ENCODE peak calls at places on chromosomes 5 and 9, in nine cellular contexts. X is PC-3, A is AG04449, O is osteocyte, F is heart left ventricle, B is cardiac fibroblast, K is endothelial cell of umbilical vein, R is fibroblast of pulmonary artery, P is endothelial cell. E is an unnamed sample.

GRCh38 chr5:93594591-93595419 is 11.8 kb downstream of the NR2F1 start:
- DNase-seq in X (no peak), A (no peak), O (no peak), F (no peak), B (no peak), K (no peak), R (no peak), P (no peak), E (no peak)

GRCh38 chr5:160159991-160160826 is 41.0 kb upstream of the PWWP2A start:
- DNase-seq in X (no peak), A (no peak), O (no peak), F (no peak), B (no peak), K (no peak), R (no peak), P (peak), E (no peak)

GRCh38 chr9:109289931-109290330 is 30.9 kb downstream of the EPB41L4B start:
- DNase-seq in X (no peak), A (no peak), O (no peak), F (no peak), B (no peak), K (no peak), R (no peak), P (no peak), E (peak)

GRCh38 chr5:10595305-10595677 is 31.4 kb downstream of the ANKRD33B start:
- DNase-seq in X (peak), A (no peak), O (no peak), F (no peak), B (peak), K (no peak), R (no peak), P (no peak), E (no peak)

GRCh38 chr5:140251527-140251973 is 51.4 kb downstream of the PFDN1 start:
- DNase-seq in X (peak), A (peak), O (no peak), F (no peak), B (peak), K (peak), R (peak), P (no peak), E (no peak)

GRCh38 chr9:19379697-19380046 is 364 bp downstream of the RPS6 start:
- DNase-seq in X (no peak), A (no peak), O (no peak), F (no peak), B (peak), K (peak), R (peak), P (no peak), E (peak)

GRCh38 chr5:35009657-35010056 is 38.1 kb downstream of the AGXT2 start:
- DNase-seq in X (no peak), A (no peak), O (no peak), F (no peak), B (no peak), K (no peak), R (peak), P (no peak), E (no peak)

GRCh38 chr5:122259995-122260394 is 52.0 kb upstream of the SNCAIP start:
- DNase-seq in X (peak), A (peak), O (no peak), F (no peak), B (peak), K (no peak), R (peak), P (no peak), E (no peak)

GRCh38 chr5:5453131-5453530 is 30.7 kb downstream of the ICE1 start:
- DNase-seq in X (no peak), A (no peak), O (no peak), F (no peak), B (no peak), K (no peak), R (no peak), P (no peak), E (no peak)

GRCh38 chr5:113218200-113218599 is 216.6 kb downstream of the TSSK1B start:
- DNase-seq in X (no peak), A (no peak), O (no peak), F (peak), B (no peak), K (no peak), R (no peak), P (no peak), E (no peak)

GRCh38 chr5:134435525-134435924 is 23.8 kb upstream of the CDKN2AIPNL start:
- DNase-seq in X (peak), A (no peak), O (no peak), F (no peak), B (peak), K (no peak), R (peak), P (no peak), E (no peak)

GRCh38 chr9:8679405-8679951 is 879.9 kb upstream of the DMAC1 start:
- DNase-seq in X (no peak), A (no peak), O (no peak), F (no peak), B (no peak), K (no peak), R (no peak), P (no peak), E (no peak)

GRCh38 chr9:129981180-129981907 is 61.6 kb downstream of the FNBP1 start:
- DNase-seq in X (no peak), A (no peak), O (no peak), F (peak), B (peak), K (peak), R (peak), P (no peak), E (no peak)

GRCh38 chr9:127937383-127938297 is at the start of gene DPM2:
- DNase-seq in X (peak), A (no peak), O (peak), F (peak), B (peak), K (peak), R (peak), P (peak), E (peak)

GRCh38 chr9:93900971-93901861 is 53.9 kb downstream of the BARX1 start:
- DNase-seq in X (no peak), A (no peak), O (peak), F (no peak), B (no peak), K (no peak), R (no peak), P (no peak), E (peak)

GRCh38 chr5:172973127-172973916 is 10.2 kb upstream of the ATP6V0E1 start:
- DNase-seq in X (no peak), A (no peak), O (no peak), F (no peak), B (peak), K (peak), R (peak), P (no peak), E (no peak)

GRCh38 chr5:147448766-147449165 is 61.1 kb downstream of the DPYSL3 start:
- DNase-seq in X (no peak), A (no peak), O (no peak), F (no peak), B (no peak), K (no peak), R (peak), P (no peak), E (no peak)

GRCh38 chr5:171623551-171624097 is 162.0 kb upstream of the SMIM23 start:
- DNase-seq in X (no peak), A (no peak), O (no peak), F (no peak), B (no peak), K (no peak), R (no peak), P (no peak), E (no peak)

GRCh38 chr9:111815200-111816070 is 20.7 kb upstream of the SHOC1 start:
- DNase-seq in X (peak), A (no peak), O (no peak), F (no peak), B (no peak), K (peak), R (no peak), P (no peak), E (no peak)

GRCh38 chr9:30362368-30362767 is 2022.1 kb upstream of the ACO1 start:
- DNase-seq in X (no peak), A (no peak), O (no peak), F (no peak), B (no peak), K (no peak), R (no peak), P (no peak), E (no peak)

GRCh38 chr5:54628049-54628448 is 110.5 kb downstream of the SNX18 start:
- DNase-seq in X (no peak), A (no peak), O (no peak), F (no peak), B (no peak), K (no peak), R (no peak), P (no peak), E (no peak)

GRCh38 chr5:162227075-162227474 is 159.5 kb downstream of the GABRG2 start:
- DNase-seq in X (peak), A (no peak), O (no peak), F (no peak), B (no peak), K (no peak), R (no peak), P (no peak), E (no peak)

GRCh38 chr9:21778300-21778699 is 24.1 kb upstream of the MTAP start:
- DNase-seq in X (peak), A (no peak), O (no peak), F (no peak), B (peak), K (no peak), R (peak), P (no peak), E (no peak)

GRCh38 chr5:181255276-181255675 is 5.7 kb downstream of the TRIM52 start:
- DNase-seq in X (no peak), A (no peak), O (no peak), F (no peak), B (no peak), K (no peak), R (no peak), P (no peak), E (no peak)

GRCh38 chr5:1484416-1485319 is 39.1 kb downstream of the LPCAT1 start:
- DNase-seq in X (no peak), A (no peak), O (no peak), F (no peak), B (no peak), K (no peak), R (no peak), P (no peak), E (no peak)

GRCh38 chr5:96753017-96753397 is 54.7 kb downstream of the ERAP1 start:
- DNase-seq in X (no peak), A (no peak), O (no peak), F (no peak), B (no peak), K (no peak), R (no peak), P (no peak), E (no peak)

GRCh38 chr9:96500696-96501660 is 51.0 kb downstream of the HABP4 start:
- DNase-seq in X (no peak), A (peak), O (no peak), F (no peak), B (no peak), K (no peak), R (no peak), P (no peak), E (no peak)

GRCh38 chr9:37943329-37944265 is 39.7 kb upstream of the SLC25A51 start:
- DNase-seq in X (peak), A (peak), O (no peak), F (peak), B (peak), K (peak), R (peak), P (no peak), E (peak)

GRCh38 chr5:151675225-151675955 is 11.3 kb downstream of the SPARC start:
- DNase-seq in X (no peak), A (no peak), O (no peak), F (no peak), B (peak), K (peak), R (peak), P (no peak), E (no peak)

GRCh38 chr9:37295796-37296195 is 126.7 kb upstream of the GRHPR start:
- DNase-seq in X (no peak), A (no peak), O (no peak), F (no peak), B (no peak), K (no peak), R (no peak), P (no peak), E (no peak)

DNA sequence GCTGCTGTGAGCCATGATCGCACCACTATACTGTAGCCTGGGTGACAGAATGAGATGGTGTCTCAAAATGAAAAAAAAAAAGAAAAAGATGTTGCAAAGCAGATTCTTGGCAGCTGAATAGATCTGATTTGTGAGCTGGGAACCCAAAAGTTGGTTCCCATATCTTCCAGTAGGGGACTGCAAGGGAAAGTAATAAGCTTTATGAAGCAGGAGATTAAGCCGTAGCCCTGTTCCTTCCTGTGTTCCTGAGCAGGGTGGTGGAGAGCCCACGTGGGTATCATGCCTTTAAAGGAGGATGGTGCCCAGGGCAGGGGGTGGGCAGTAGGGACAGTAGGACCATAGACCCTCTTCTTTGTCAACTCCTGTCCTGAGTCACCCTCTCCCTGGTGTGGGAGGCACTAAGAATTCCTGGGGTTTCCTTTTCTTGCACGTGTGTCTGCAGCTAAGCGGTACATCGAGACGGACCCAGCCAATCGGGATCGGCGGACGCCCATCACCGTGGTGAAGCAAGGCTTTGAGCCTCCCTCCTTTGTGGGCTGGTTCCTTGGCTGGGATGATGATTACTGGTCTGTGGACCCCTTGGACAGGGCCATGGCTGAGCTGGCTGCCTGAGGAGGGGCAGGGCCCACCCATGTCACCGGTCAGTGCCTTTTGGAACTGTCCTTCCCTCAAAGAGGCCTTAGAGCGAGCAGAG is 37.9 kb downstream of the STOM start:
- DNase-seq in X (peak), A (no peak), O (no peak), F (no peak), B (peak), K (peak), R (peak), P (no peak), E (no peak)
- TF ChIP-seq CTCF in X (peak), A (peak), O (peak), F (peak), B (peak), K (peak), R (peak), P (no peak), E (no peak)

GRCh38 chr5:78224358-78224757 is 70.1 kb downstream of the AP3B1 start:
- DNase-seq in X (no peak), A (no peak), O (no peak), F (no peak), B (no peak), K (no peak), R (no peak), P (no peak), E (no peak)

GRCh38 chr5:78221467-78221866 is 73.0 kb downstream of the AP3B1 start:
- DNase-seq in X (no peak), A (no peak), O (no peak), F (no peak), B (no peak), K (no peak), R (no peak), P (no peak), E (no peak)

GRCh38 chr5:78221964-78222451 is 72.5 kb downstream of the AP3B1 start:
- DNase-seq in X (peak), A (no peak), O (no peak), F (no peak), B (peak), K (no peak), R (peak), P (no peak), E (no peak)
- TF ChIP-seq CTCF in X (peak), A (peak), O (no peak), F (no peak), B (peak), K (no peak), R (peak), P (no peak), E (no peak)

DNA sequence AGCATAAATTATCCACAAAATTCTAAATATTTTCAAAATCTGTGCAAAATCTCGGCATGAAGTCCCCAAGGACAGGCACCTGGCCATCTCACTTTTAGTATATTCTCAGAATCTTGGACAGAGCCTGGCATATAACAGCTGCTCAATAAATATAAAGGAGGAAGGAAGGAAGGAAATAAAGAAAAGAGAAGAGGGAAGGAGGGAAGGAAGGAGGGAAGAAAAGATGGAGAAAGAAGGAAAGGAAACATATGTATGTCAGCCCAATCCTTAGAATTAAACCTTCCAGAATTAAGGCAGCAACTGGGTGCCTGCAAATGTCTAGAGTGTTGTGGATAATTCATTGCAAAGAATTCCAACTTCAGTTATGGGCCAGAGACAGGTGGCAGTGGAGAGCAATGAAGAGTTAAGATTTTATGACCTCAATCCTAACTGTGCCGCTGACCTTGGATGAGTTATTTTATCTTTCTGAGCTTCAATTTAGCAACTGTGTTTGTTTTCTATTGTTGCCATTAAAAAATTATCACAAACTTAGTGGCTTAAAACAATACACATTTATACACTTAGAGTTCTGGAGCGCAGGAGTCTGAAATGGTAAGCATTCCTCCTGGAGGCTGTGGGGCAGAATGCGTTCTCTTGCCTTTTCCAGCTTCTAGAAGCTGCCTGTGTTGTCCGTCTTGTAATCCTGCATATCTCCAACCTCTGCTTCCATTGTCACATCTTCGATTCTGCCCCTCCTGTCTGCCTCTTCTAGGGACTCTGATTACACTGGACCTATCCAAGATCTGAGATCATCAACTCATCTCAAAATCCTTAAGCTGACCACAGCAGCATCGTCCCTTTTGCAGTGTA is 200.8 kb upstream of the MSX2 start:
- DNase-seq in X (peak), A (no peak), O (no peak), F (no peak), B (no peak), K (no peak), R (no peak), P (no peak), E (no peak)
- TF ChIP-seq CTCF in X (peak), A (no peak), O (peak), F (no peak), B (no peak), K (no peak), R (peak), P (no peak), E (no peak)

GRCh38 chr9:133929599-133929998 is 62.5 kb downstream of the VAV2 start:
- DNase-seq in X (no peak), A (no peak), O (no peak), F (no peak), B (no peak), K (no peak), R (no peak), P (no peak), E (no peak)

GRCh38 chr9:133927041-133927440 is 65.1 kb downstream of the VAV2 start:
- DNase-seq in X (no peak), A (no peak), O (no peak), F (no peak), B (no peak), K (no peak), R (no peak), P (no peak), E (no peak)

GRCh38 chr9:133930046-133931015 is 61.8 kb downstream of the VAV2 start:
- DNase-seq in X (no peak), A (no peak), O (no peak), F (no peak), B (no peak), K (no peak), R (no peak), P (no peak), E (no peak)

GRCh38 chr9:133926165-133926856 is 65.8 kb downstream of the VAV2 start:
- DNase-seq in X (no peak), A (no peak), O (no peak), F (no peak), B (no peak), K (no peak), R (no peak), P (no peak), E (no peak)

GRCh38 chr9:133928248-133928764 is 63.8 kb downstream of the VAV2 start:
- DNase-seq in X (no peak), A (no peak), O (no peak), F (no peak), B (no peak), K (no peak), R (no peak), P (no peak), E (peak)
- TF ChIP-seq CTCF in X (no peak), A (no peak), O (no peak), F (no peak), B (no peak), K (no peak), R (no peak), P (no peak), E (no peak)

E was measured in body of pancreas.